ENCODE peak calls at places on chromosomes 1 and 21, in six cellular contexts. M is fibroblast of lung, R is A172, W is ovary, L is sigmoid colon, S is endothelial cell. B is an unnamed sample.

GRCh38 chr1:172670791-172671190 is 11.9 kb downstream of the FASLG start:
- DNase-seq in M (no peak), R (no peak), W (no peak), L (no peak), S (no peak), B (no peak)

GRCh38 chr1:169886422-169886821 is 7.3 kb downstream of the SCYL3 start:
- DNase-seq in M (no peak), R (no peak), W (no peak), L (no peak), S (no peak), B (no peak)

GRCh38 chr21:37181059-37181458 is 86.1 kb downstream of the VPS26C start:
- DNase-seq in M (no peak), R (no peak), W (no peak), L (no peak), S (no peak), B (no peak)

GRCh38 chr1:173330149-173330951 is 123.2 kb upstream of the TNFSF4 start:
- DNase-seq in M (peak), R (peak), W (no peak), L (no peak), S (no peak), B (peak)

GRCh38 chr1:10824821-10825540 is 28.5 kb upstream of the CASZ1 start:
- DNase-seq in M (peak), R (peak), W (peak), L (no peak), S (no peak), B (peak)

GRCh38 chr1:30911061-30911954 is 2.8 kb upstream of the SDC3 start:
- DNase-seq in M (peak), R (peak), W (peak), L (peak), S (peak), B (peak)

GRCh38 chr1:167455786-167456446 is 62.4 kb downstream of the CD247 start:
- DNase-seq in M (peak), R (no peak), W (peak), L (peak), S (peak), B (peak)

GRCh38 chr1:230487773-230488428 is 61.8 kb upstream of the PGBD5 start:
- DNase-seq in M (no peak), R (no peak), W (no peak), L (no peak), S (no peak), B (no peak)

GRCh38 chr1:40708750-40709099 is 17.2 kb downstream of the NFYC start:
- DNase-seq in M (peak), R (no peak), W (no peak), L (no peak), S (no peak), B (peak)